ENCODE peak calls at places on chromosomes 13 and 19, in nine cellular contexts. J is suprapubic skin, P is tibial nerve, S is heart left ventricle, L is IMR-90, K is transverse colon, O is adrenal gland, G is body of pancreas, W is right lobe of liver. V is an unnamed sample. For H3K27me3 and H3K9me3, the result is how much of the 10 kb centered on the place peaks cover.

GRCh38 chr19:53910170-53910518 is 1.1 kb downstream of the CACNG7 start:
- DNase-seq in J (no peak), P (no peak), S (no peak), L (no peak), K (no peak), O (no peak), G (no peak), W (no peak), V (no peak)

GRCh38 chr13:90867336-90867683 is 480.2 kb upstream of the MIR17HG start:
- DNase-seq in J (no peak), P (peak), S (peak), L (peak), K (peak), O (peak), G (peak), W (peak), V (no peak)

GRCh38 chr19:3285647-3286176 is 61.3 kb downstream of the CELF5 start:
- DNase-seq in J (no peak), P (no peak), S (no peak), L (no peak), K (no peak), O (peak), G (no peak), W (no peak), V (no peak)

GRCh38 chr13:43268632-43269031 is 245.2 kb downstream of the DNAJC15 start:
- DNase-seq in J (no peak), P (no peak), S (no peak), L (no peak), K (no peak), O (no peak), G (no peak), W (no peak), V (no peak)

GRCh38 chr13:112619730-112620639 is 32.0 kb upstream of the TUBGCP3 start:
- DNase-seq in J (no peak), P (no peak), S (peak), L (no peak), K (no peak), O (no peak), G (no peak), W (no peak), V (peak)

GRCh38 chr13:74017301-74018092 is 116.7 kb downstream of the KLF12 start:
- DNase-seq in J (no peak), P (no peak), S (no peak), L (no peak), K (no peak), O (no peak), G (no peak), W (no peak), V (no peak)

GRCh38 chr13:52371736-52372247 is 34.2 kb downstream of the THSD1 start:
- DNase-seq in J (no peak), P (no peak), S (no peak), L (peak), K (no peak), O (no peak), G (no peak), W (no peak), V (no peak)

GRCh38 chr13:76647550-76647949 is 238.7 kb downstream of the KCTD12 start:
- DNase-seq in J (no peak), P (no peak), S (no peak), L (peak), K (no peak), O (no peak), G (no peak), W (no peak), V (no peak)

GRCh38 chr19:33358408-33358807 is 15.1 kb upstream of the CEBPG start:
- DNase-seq in J (no peak), P (no peak), S (no peak), L (no peak), K (no peak), O (no peak), G (no peak), W (no peak), V (no peak)

GRCh38 chr13:22596157-22596863 is 584.5 kb upstream of the SGCG start:
- DNase-seq in J (no peak), P (no peak), S (no peak), L (no peak), K (no peak), O (peak), G (no peak), W (no peak), V (no peak)

GRCh38 chr13:22589880-22590279 is 590.9 kb upstream of the SGCG start:
- DNase-seq in J (no peak), P (no peak), S (no peak), L (no peak), K (no peak), O (no peak), G (no peak), W (no peak), V (no peak)

GRCh38 chr13:22592515-22592914 is 588.3 kb upstream of the SGCG start:
- DNase-seq in J (no peak), P (no peak), S (no peak), L (peak), K (no peak), O (peak), G (no peak), W (no peak), V (no peak)

GRCh38 chr13:22594041-22594440 is 586.7 kb upstream of the SGCG start:
- DNase-seq in J (no peak), P (no peak), S (no peak), L (no peak), K (no peak), O (no peak), G (no peak), W (no peak), V (no peak)
- H3K27me3 ChIP-seq in J (under half), P (under half), S (under half), L (under half), K (under half), O (under half), G (under half), W (under half), V (under half)

DNA sequence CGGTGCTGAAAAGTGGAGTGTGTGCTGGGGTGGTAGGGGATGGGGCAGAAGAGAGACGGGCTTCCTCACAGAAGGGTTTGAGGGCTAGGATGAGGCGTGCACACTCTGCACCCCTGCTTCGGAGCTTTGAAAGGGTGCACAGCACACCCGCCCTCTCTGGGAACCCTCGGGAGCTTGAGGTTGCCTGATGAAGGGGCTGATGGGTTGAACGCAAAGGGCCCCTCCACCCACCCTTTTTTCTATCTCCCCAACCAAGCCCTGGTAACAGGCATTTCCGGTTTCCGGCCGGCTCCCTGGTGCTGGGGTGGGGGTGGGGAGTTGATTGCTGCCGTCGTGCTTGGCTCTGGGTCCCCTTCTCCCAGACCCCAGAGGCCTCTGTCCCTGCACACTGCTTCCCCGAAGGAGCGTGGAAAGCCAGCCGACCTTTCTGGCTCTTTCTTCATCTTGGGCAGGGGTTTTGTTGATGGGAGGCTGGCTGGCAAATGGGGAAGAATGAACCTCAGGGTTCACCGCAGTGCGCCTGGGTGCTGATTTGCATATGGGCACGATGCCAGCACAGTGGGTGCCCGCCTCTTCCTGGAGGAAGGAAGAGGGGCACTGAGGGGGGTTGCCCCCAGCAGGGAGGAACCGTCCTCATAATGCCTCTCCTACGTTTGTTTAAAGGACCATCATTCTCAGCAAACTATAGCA is 29.0 kb downstream of the VAV1 start:
- DNase-seq in J (no peak), P (no peak), S (peak), L (no peak), K (peak), O (peak), G (peak), W (peak), V (peak)
- TF ChIP-seq POLR2A in J (no peak), P (no peak), S (no peak), L (no peak), K (peak), O (no peak), G (no peak), W (no peak), V (peak)

DNA sequence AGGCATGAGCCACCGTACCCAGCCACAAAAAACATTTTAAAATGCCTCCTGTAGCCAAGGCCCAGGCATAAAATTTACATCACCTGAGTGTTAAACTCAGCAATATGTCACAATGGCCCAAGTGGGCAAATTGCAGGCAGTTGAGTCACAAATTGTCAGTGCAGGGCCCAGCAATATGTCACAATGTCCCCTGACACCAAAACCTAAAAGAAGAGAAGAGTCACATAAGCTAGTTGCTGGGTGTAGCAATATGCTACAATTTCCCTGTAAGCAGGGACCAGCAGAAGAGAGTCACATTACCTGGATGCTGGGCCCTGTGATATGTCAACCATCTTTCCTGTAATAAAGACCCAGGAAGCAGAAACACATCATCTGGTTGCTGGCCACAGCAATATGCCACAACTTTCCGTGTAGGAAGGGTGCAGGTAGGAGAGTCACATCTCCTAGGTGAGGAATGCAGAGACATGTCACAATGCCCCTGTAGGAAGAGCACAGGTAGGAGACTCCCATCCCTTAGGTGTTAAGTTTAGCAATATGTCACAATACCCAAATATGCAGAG is 136.0 kb upstream of the ZNF91 start:
- DNase-seq in J (no peak), P (no peak), S (no peak), L (no peak), K (no peak), O (no peak), G (no peak), W (no peak), V (no peak)
- H3K9me3 ChIP-seq in J (under half), P (under half), S (under half), L (under half), K (under half), O (under half), G (under half), W (under half), V (half or more)

GRCh38 chr19:42150940-42151339 is 18.7 kb upstream of the POU2F2 start:
- DNase-seq in J (no peak), P (no peak), S (no peak), L (no peak), K (no peak), O (no peak), G (no peak), W (no peak), V (no peak)

GRCh38 chr19:42149447-42150202 is 17.4 kb upstream of the POU2F2 start:
- DNase-seq in J (no peak), P (no peak), S (no peak), L (no peak), K (no peak), O (no peak), G (no peak), W (no peak), V (no peak)

GRCh38 chr19:42151735-42152134 is 19.5 kb upstream of the POU2F2 start:
- DNase-seq in J (no peak), P (no peak), S (peak), L (no peak), K (no peak), O (no peak), G (no peak), W (no peak), V (no peak)

GRCh38 chr19:42150353-42150752 is 18.1 kb upstream of the POU2F2 start:
- DNase-seq in J (no peak), P (no peak), S (no peak), L (no peak), K (no peak), O (no peak), G (peak), W (no peak), V (no peak)

GRCh38 chr19:42148270-42148669 is 16.0 kb upstream of the POU2F2 start:
- DNase-seq in J (no peak), P (no peak), S (no peak), L (no peak), K (no peak), O (no peak), G (no peak), W (no peak), V (no peak)
- H3K27me3 ChIP-seq in J (half or more), P (under half), S (under half), L (half or more), K (half or more), O (under half), G (under half), W (under half), V (under half)

GRCh38 chr13:110868631-110869165 is 46.2 kb downstream of the ANKRD10 start:
- DNase-seq in J (no peak), P (no peak), S (no peak), L (no peak), K (no peak), O (no peak), G (no peak), W (no peak), V (no peak)

GRCh38 chr13:110872034-110872767 is 42.7 kb downstream of the ANKRD10 start:
- DNase-seq in J (no peak), P (no peak), S (no peak), L (no peak), K (no peak), O (no peak), G (no peak), W (no peak), V (peak)

GRCh38 chr13:110867380-110867779 is 47.5 kb downstream of the ANKRD10 start:
- DNase-seq in J (no peak), P (no peak), S (no peak), L (no peak), K (no peak), O (no peak), G (no peak), W (no peak), V (peak)

GRCh38 chr13:110869231-110869804 is 45.6 kb downstream of the ANKRD10 start:
- DNase-seq in J (no peak), P (no peak), S (peak), L (no peak), K (no peak), O (peak), G (no peak), W (no peak), V (no peak)

DNA sequence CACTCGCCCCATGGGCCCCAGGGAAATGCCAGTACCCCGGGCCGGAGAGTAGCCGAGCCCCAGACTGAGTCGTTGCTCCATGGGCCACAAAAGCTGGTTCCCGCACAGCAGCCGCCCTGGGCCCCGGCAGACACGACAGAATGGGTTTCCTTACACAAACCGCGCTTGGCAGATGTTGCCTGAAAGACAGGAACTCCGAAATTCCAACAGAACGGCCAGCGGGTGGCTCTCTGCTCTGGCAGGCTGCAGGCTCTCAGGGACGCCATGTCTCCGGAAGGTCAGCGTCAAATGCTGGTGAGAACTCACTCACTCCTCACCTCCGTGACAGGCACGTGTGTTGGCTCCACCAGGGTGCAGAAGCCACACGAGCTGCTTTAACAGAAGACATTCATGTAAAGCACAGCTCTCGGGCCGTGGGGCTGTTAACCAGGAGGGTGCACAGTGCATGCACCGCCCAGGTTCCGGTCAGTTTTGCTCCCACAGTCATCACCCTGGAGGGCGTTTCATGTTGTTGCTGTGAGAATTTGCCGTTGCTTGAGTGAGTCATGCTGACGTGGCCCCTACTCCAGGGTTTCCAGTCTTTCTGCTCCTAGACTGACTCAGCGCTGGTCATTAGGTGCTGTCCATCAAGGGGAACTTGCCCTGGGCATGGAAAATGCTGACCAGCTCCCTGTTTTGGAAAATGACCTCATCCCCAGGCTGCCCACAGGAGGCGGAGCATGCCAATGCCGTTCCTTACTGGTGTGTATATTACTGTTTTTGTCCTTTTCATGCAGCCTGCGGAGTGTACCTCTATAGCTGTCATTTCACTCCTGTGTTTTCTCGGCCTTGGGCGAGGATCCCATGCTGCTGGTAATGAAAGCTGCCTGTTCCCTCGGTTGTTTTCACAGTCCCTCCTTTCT is 44.8 kb downstream of the ANKRD10 start:
- DNase-seq in J (peak), P (peak), S (peak), L (peak), K (peak), O (peak), G (peak), W (no peak), V (peak)
- TF ChIP-seq POLR2A in J (no peak), P (no peak), S (no peak), L (peak), K (no peak), O (peak), G (peak), W (no peak), V (no peak)

GRCh38 chr19:38122402-38123093 is 101.5 kb downstream of the DPF1 start:
- DNase-seq in J (no peak), P (no peak), S (no peak), L (no peak), K (no peak), O (no peak), G (no peak), W (no peak), V (no peak)

GRCh38 chr19:38114651-38115050 is 109.4 kb downstream of the DPF1 start:
- DNase-seq in J (no peak), P (no peak), S (no peak), L (no peak), K (no peak), O (no peak), G (no peak), W (no peak), V (no peak)

GRCh38 chr19:38115264-38115802 is 108.7 kb downstream of the DPF1 start:
- DNase-seq in J (no peak), P (no peak), S (no peak), L (no peak), K (no peak), O (no peak), G (no peak), W (no peak), V (no peak)

GRCh38 chr19:38120471-38121030 is 103.5 kb downstream of the DPF1 start:
- DNase-seq in J (no peak), P (no peak), S (no peak), L (no peak), K (no peak), O (no peak), G (no peak), W (no peak), V (no peak)

GRCh38 chr19:38118176-38118575 is 105.8 kb downstream of the DPF1 start:
- DNase-seq in J (no peak), P (no peak), S (no peak), L (no peak), K (no peak), O (no peak), G (no peak), W (no peak), V (no peak)
- H3K9me3 ChIP-seq in J (under half), P (under half), S (under half), L (under half), K (under half), O (under half), G (under half), W (under half), V (under half)

GRCh38 chr19:28501979-28502378 is 711.0 kb downstream of the UQCRFS1 start:
- DNase-seq in J (no peak), P (no peak), S (no peak), L (no peak), K (no peak), O (no peak), G (no peak), W (no peak), V (no peak)
- H3K27me3 ChIP-seq in J (under half), P (under half), S (under half), L (under half), K (under half), O (under half), G (under half), W (under half), V (under half)